ENCODE peak calls at places on chromosomes 7 and 10, in five cellular contexts. P, F, C, Q and G are unnamed samples.

GRCh38 chr10:1526427-1527055 is 210.8 kb downstream of the ADARB2 start:
- DNase-seq in C (no peak), Q (no peak), P (peak), F (no peak), G (no peak)

GRCh38 chr10:35289198-35289597 is 47.1 kb upstream of the CCNY start:
- DNase-seq in P (no peak), C (no peak), F (no peak), Q (no peak), G (no peak)

GRCh38 chr10:79268100-79268670 is 79.1 kb upstream of the PPIF start:
- DNase-seq in Q (no peak), C (no peak), F (no peak), P (no peak), G (no peak)

GRCh38 chr7:14821757-14822480 is 80.6 kb downstream of the DGKB start:
- DNase-seq in F (no peak), P (no peak), C (no peak), Q (no peak), G (no peak)

GRCh38 chr10:131982796-131983195 is 1.1 kb upstream of the BNIP3 start:
- DNase-seq in F (no peak), C (peak), Q (no peak), P (no peak), G (no peak)

GRCh38 chr7:142813699-142814098 is 41.2 kb upstream of the EPHB6 start:
- DNase-seq in Q (no peak), P (no peak), C (no peak), F (no peak), G (no peak)

GRCh38 chr7:16411391-16411790 is 9.9 kb downstream of the CRPPA start:
- DNase-seq in Q (no peak), P (no peak), C (no peak), F (no peak), G (no peak)

GRCh38 chr7:27210441-27211083 is 10.7 kb upstream of the HOXA13 start:
- DNase-seq in F (no peak), P (peak), Q (peak), C (peak), G (no peak)